ENCODE peak calls at places on chromosomes 12 and 14, in eight cellular contexts. C is activated CD8-positive, alpha-beta T cell treated with anti-CD3 and anti-CD28 coated beads for 36 hours; X is AG10803; I is colonic mucosa; N is IMR-90; W is psoas muscle; F is MCF 10A; M is RWPE1. A is an unnamed sample.

GRCh38 chr12:64053117-64053516 is 169.0 kb downstream of the KICS2 start:
- DNase-seq in M (no peak), I (no peak), X (no peak), N (no peak), F (no peak), W (no peak), C (no peak), A (no peak)

GRCh38 chr12:10607885-10608458 is 5.4 kb downstream of the MAGOHB start:
- DNase-seq in I (no peak), X (peak), C (peak), W (no peak), F (peak), M (peak), N (peak), A (no peak)

GRCh38 chr12:3200032-3200617 is 122.9 kb downstream of the TSPAN9 start:
- DNase-seq in F (no peak), X (peak), W (peak), I (peak), C (no peak), N (peak), M (no peak), A (no peak)

GRCh38 chr12:122116707-122117535 is 38.4 kb downstream of the MLXIP start:
- DNase-seq in F (no peak), C (no peak), N (no peak), X (no peak), W (no peak), I (peak), M (no peak), A (peak)

GRCh38 chr12:62834971-62835547 is 99.9 kb downstream of the PPM1H start:
- DNase-seq in M (peak), N (peak), C (no peak), X (peak), I (no peak), W (no peak), F (peak), A (no peak)

GRCh38 chr12:42902001-42902400 is 312.5 kb upstream of the PRICKLE1 start:
- DNase-seq in N (no peak), M (no peak), F (no peak), X (no peak), W (no peak), C (no peak), I (no peak), A (no peak)

GRCh38 chr12:29026419-29026818 is 122.7 kb upstream of the FAR2 start:
- DNase-seq in W (no peak), C (peak), X (no peak), N (no peak), M (no peak), F (no peak), I (no peak), A (no peak)

GRCh38 chr12:75944097-75944904 is 87.3 kb downstream of the PHLDA1 start:
- DNase-seq in N (peak), C (peak), X (peak), I (no peak), W (no peak), F (peak), M (peak), A (no peak)

GRCh38 chr12:51827925-51828818 is 20.3 kb downstream of the FIGNL2 start:
- DNase-seq in X (peak), I (peak), W (no peak), N (peak), M (peak), F (peak), C (peak), A (no peak)

GRCh38 chr12:3533703-3534386 is 42.8 kb downstream of the PRMT8 start:
- DNase-seq in C (no peak), I (no peak), F (peak), X (no peak), M (no peak), N (no peak), W (no peak), A (no peak)

GRCh38 chr14:54640480-54640879 is 73.6 kb downstream of the SAMD4A start:
- DNase-seq in I (no peak), F (no peak), M (no peak), C (no peak), N (no peak), W (no peak), X (peak), A (no peak)

GRCh38 chr12:12405882-12406281 is 49.0 kb downstream of the BORCS5 start:
- DNase-seq in X (no peak), F (peak), C (no peak), M (no peak), I (peak), N (no peak), W (no peak), A (no peak)

GRCh38 chr14:22918519-22918808 is 485 bp downstream of the RBM23 start:
- DNase-seq in W (peak), M (no peak), X (no peak), F (no peak), N (no peak), I (no peak), C (no peak), A (no peak)

GRCh38 chr14:100295376-100296105 is 10.7 kb downstream of the SLC25A29 start:
- DNase-seq in M (no peak), X (no peak), C (no peak), F (no peak), W (no peak), I (no peak), N (no peak), A (peak)

GRCh38 chr12:12946686-12947355 is 5.1 kb downstream of the GPRC5D start:
- DNase-seq in X (peak), W (no peak), N (no peak), C (no peak), M (no peak), I (no peak), F (no peak), A (no peak)

GRCh38 chr14:76904100-76904739 is 78.0 kb downstream of the LRRC74A start:
- DNase-seq in F (peak), X (peak), M (no peak), C (no peak), W (peak), N (peak), I (no peak), A (no peak)

GRCh38 chr12:110966081-110966760 is 45.8 kb upstream of the MYL2 start:
- DNase-seq in W (no peak), I (no peak), F (no peak), M (no peak), N (no peak), X (no peak), C (no peak), A (no peak)

GRCh38 chr12:30678221-30678620 is 17.4 kb downstream of the IPO8 start:
- DNase-seq in M (no peak), N (no peak), W (no peak), F (no peak), X (no peak), C (no peak), I (no peak), A (no peak)

GRCh38 chr12:122137681-122138080 is 36.3 kb downstream of the IL31 start:
- DNase-seq in F (no peak), I (peak), N (no peak), W (no peak), M (peak), C (no peak), X (no peak), A (no peak)

GRCh38 chr12:76810690-76811434 is 46.9 kb downstream of the ZDHHC17 start:
- DNase-seq in X (no peak), C (no peak), F (no peak), W (no peak), M (no peak), N (no peak), I (no peak), A (no peak)

GRCh38 chr12:101877816-101878811 is 734 bp downstream of the DRAM1 start:
- DNase-seq in I (peak), M (peak), W (peak), X (peak), N (no peak), C (no peak), F (peak), A (peak)

GRCh38 chr12:101881228-101881627 is 3.8 kb downstream of the DRAM1 start:
- DNase-seq in F (no peak), N (no peak), C (no peak), M (no peak), X (no peak), W (no peak), I (no peak), A (no peak)

GRCh38 chr12:101875112-101875961 is 2.0 kb upstream of the DRAM1 start:
- DNase-seq in X (peak), F (no peak), N (peak), W (no peak), C (no peak), M (no peak), I (no peak), A (no peak)

GRCh38 chr12:101880769-101881168 is 3.4 kb downstream of the DRAM1 start:
- DNase-seq in X (no peak), M (no peak), N (no peak), W (no peak), C (no peak), F (no peak), I (no peak), A (no peak)

DNA sequence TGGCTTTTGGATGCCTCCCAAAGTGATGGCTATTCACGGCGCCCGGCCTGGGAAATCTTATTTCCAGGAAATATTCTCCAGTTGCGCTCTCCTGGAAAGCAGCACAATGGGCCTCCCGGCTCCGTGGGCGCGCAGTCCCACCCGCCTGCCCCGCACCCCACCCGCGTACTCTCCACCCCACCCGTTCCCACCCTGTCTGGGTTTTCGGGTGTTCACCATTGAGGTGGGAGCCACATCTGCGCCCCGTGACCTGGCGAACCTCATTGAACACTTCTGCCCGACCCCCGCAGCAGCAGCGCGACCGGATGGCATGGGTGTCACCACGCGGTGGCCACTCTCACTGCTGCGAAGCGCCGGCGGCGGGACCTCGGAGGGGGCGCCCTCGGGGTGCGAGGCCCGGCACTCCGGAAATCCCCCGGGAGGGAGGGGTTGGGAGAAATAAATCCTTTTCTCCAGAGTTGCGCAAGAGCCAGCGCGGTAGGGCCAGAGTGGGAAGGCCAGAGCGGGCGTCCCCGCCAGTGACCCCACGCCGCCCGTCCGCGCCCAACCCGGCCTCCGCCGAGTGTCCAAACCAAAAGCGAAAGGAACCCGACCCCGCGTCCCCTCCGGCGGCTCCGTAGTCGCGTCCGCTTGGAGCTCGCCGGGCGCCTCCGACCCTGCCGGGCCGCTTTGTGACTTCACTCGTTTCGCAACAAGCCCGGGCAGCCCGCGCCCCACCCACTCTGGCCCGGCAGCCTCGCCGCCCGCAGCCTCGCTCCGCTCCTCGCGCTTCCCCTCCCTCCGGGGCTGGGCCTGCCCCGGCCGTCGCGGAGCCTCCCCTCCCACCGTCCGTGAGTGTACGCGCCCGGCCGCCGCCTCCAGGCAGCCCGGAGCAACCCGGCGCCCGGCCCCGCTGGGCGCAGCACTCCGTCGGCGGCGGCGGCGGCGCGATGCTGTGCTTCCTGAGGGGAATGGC is at the start of gene DRAM1:
- DNase-seq in I (peak), F (peak), N (peak), W (peak), X (peak), C (peak), M (peak), A (peak)
- TF ChIP-seq CTCF in I (no peak), F (no peak), N (peak), W (no peak), X (no peak), C (no peak), M (no peak), A (peak)

GRCh38 chr12:131018221-131018620 is 64.5 kb downstream of the ADGRD1 start:
- DNase-seq in F (no peak), W (no peak), C (no peak), N (no peak), X (no peak), M (no peak), I (no peak), A (no peak)

GRCh38 chr12:131017477-131017991 is 63.8 kb downstream of the ADGRD1 start:
- DNase-seq in W (no peak), X (no peak), N (no peak), F (no peak), C (no peak), I (no peak), M (no peak), A (no peak)

GRCh38 chr12:131021142-131021541 is 67.4 kb downstream of the ADGRD1 start:
- DNase-seq in F (no peak), W (no peak), C (no peak), X (no peak), N (no peak), M (no peak), I (no peak), A (no peak)

GRCh38 chr12:131020326-131020725 is 66.6 kb downstream of the ADGRD1 start:
- DNase-seq in I (no peak), X (no peak), W (no peak), C (no peak), N (no peak), F (no peak), M (no peak), A (no peak)

GRCh38 chr12:131018808-131019397 is 65.2 kb downstream of the ADGRD1 start:
- DNase-seq in N (no peak), C (no peak), I (no peak), W (no peak), X (no peak), M (no peak), F (no peak), A (no peak)
- TF ChIP-seq CTCF in N (no peak), C (no peak), I (no peak), W (no peak), X (no peak), M (no peak), F (no peak), A (no peak)

GRCh38 chr12:26692417-26692816 is 140.6 kb downstream of the ITPR2 start:
- DNase-seq in F (no peak), C (no peak), I (no peak), M (no peak), N (no peak), X (no peak), W (no peak), A (no peak)
- TF ChIP-seq CTCF in F (no peak), C (no peak), I (no peak), M (no peak), N (no peak), X (no peak), W (no peak), A (no peak)

GRCh38 chr12:5556033-5556614 is 124.2 kb downstream of the NTF3 start:
- DNase-seq in W (no peak), N (no peak), F (no peak), I (peak), X (no peak), M (no peak), C (peak), A (peak)
- TF ChIP-seq CTCF in W (peak), N (peak), F (no peak), I (no peak), X (peak), M (peak), C (peak), A (no peak)

DNA sequence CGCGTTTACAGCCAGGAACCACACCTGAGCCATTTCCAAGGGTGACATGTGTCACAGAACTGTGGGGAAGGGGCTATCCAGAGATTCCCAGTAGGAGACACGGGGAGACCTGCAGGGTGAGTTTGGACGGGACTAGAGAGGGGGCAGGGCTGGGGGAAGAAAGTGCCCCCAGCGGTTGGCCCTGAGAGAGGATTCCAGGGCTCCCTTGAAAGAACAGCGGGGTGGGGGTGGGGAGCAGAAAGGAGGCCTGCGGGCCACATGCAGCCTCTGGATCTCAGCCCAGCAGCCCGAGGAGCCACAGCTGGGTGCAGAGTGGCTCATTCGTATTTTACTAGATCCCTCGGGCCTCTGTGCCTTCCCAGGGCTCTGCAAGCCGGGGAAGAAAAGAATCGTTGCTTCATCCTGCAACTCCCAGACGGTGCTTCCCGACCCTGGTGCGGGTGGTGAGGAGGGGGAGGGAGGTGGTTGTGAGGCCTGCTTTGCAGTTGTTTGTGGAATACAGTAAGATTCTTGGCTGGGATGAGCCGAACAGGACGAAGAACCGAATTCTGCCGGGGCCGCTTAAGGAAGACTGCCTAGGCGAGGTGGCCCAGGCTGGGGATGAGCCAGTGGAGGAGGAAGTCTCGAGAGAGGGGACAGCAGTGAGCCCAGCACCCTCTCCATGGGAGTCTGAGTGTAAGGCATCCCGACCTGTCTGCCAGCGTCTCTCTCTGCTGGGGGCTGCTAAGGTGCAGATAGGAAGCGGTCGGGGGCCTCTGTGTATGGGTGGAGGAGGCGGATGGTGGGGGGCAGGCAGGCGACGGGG is 36.1 kb upstream of the ANKRD9 start:
- DNase-seq in W (no peak), C (no peak), X (peak), I (no peak), N (peak), M (no peak), F (peak), A (no peak)
- TF ChIP-seq CTCF in W (no peak), C (no peak), X (peak), I (no peak), N (no peak), M (no peak), F (no peak), A (no peak)

A was measured in left lung.